ENCODE peak calls at places on chromosome 15, in eight cellular contexts. K is RPMI7951; Z is COR-L47; H is RPMI8226; L is kidney tubule cell; E is stimulated activated CD4-positive, alpha-beta T cell treated with anti-CD3 and anti-CD28 coated beads, Interleukin-2, amount 100 ng/mL, for 48 hours; R is DMS153; O is DMS 273 treated with DMSO at 0.1 percent for 48 hours. P is an unnamed sample.

GRCh38 chr15:84947947-84948830 is 33.5 kb upstream of the PDE8A start:
- DNase-seq in K (peak), L (peak), Z (no peak), H (no peak), R (no peak), E (no peak), O (no peak), P (no peak)

GRCh38 chr15:92715753-92716152 is 60.2 kb upstream of the FAM174B start:
- DNase-seq in L (no peak), H (no peak), E (no peak), O (no peak), Z (no peak), R (no peak), K (peak), P (no peak)

GRCh38 chr15:44286814-44287555 is 1.5 kb upstream of the GOLM2 start:
- DNase-seq in K (no peak), L (peak), Z (no peak), R (no peak), O (no peak), H (no peak), E (no peak), P (no peak)

GRCh38 chr15:95664435-95664834 is 666.1 kb upstream of the NR2F2 start:
- DNase-seq in Z (no peak), H (no peak), L (no peak), K (peak), O (no peak), R (no peak), E (no peak), P (no peak)

GRCh38 chr15:57518779-57519410 is 72.8 kb upstream of the MYZAP start:
- DNase-seq in Z (no peak), L (no peak), K (no peak), H (no peak), R (no peak), O (no peak), E (no peak), P (no peak)

GRCh38 chr15:85704021-85704420 is 90.7 kb downstream of the KLHL25 start:
- DNase-seq in E (no peak), L (peak), O (no peak), R (no peak), K (peak), H (no peak), Z (no peak), P (no peak)

GRCh38 chr15:91289324-91289723 is 189.3 kb downstream of the SV2B start:
- DNase-seq in O (no peak), Z (no peak), H (peak), L (no peak), R (no peak), K (no peak), E (no peak), P (no peak)

GRCh38 chr15:31455499-31455898 is 128.9 kb downstream of the KLF13 start:
- DNase-seq in R (no peak), O (no peak), Z (no peak), L (no peak), H (no peak), K (no peak), E (no peak), P (no peak)

GRCh38 chr15:55820043-55820442 is 77.1 kb upstream of the PRTG start:
- DNase-seq in Z (no peak), E (no peak), R (no peak), K (no peak), H (no peak), L (no peak), O (no peak), P (no peak)

GRCh38 chr15:26050979-26051378 is 187.9 kb upstream of the ATP10A start:
- DNase-seq in R (no peak), Z (no peak), K (no peak), O (peak), H (no peak), E (no peak), L (no peak), P (no peak)

GRCh38 chr15:34726407-34727100 is 28.2 kb downstream of the GJD2 start:
- DNase-seq in E (no peak), K (no peak), L (peak), H (no peak), R (no peak), Z (no peak), O (no peak), P (no peak)

GRCh38 chr15:90101130-90101968 is 919 bp downstream of the IDH2 start:
- DNase-seq in R (no peak), K (peak), Z (peak), E (no peak), O (no peak), H (peak), L (peak), P (peak)

GRCh38 chr15:34001536-34001935 is 33.2 kb downstream of the CHRM5 start:
- DNase-seq in E (no peak), R (no peak), H (no peak), Z (no peak), L (no peak), K (no peak), O (no peak), P (no peak)

GRCh38 chr15:58520936-58521292 is 89.1 kb downstream of the LIPC start:
- DNase-seq in O (no peak), E (no peak), L (no peak), H (no peak), Z (no peak), R (no peak), K (no peak), P (no peak)

GRCh38 chr15:73127302-73127936 is 75.2 kb downstream of the NEO1 start:
- DNase-seq in K (peak), Z (peak), O (no peak), E (peak), R (no peak), L (peak), H (peak), P (peak)

GRCh38 chr15:91866371-91866905 is 12.9 kb downstream of the SLCO3A1 start:
- DNase-seq in L (peak), H (peak), R (no peak), E (no peak), K (peak), Z (no peak), O (peak), P (no peak)

GRCh38 chr15:41499109-41499851 is 5.6 kb downstream of the ITPKA start:
- DNase-seq in E (no peak), L (no peak), K (no peak), R (no peak), O (no peak), Z (no peak), H (no peak), P (no peak)

GRCh38 chr15:66931768-66932633 is 133.4 kb upstream of the SMAD3 start:
- DNase-seq in L (peak), H (no peak), Z (no peak), K (peak), E (no peak), R (peak), O (no peak), P (no peak)

GRCh38 chr15:91032919-91033803 is 10.8 kb upstream of the VPS33B start:
- DNase-seq in O (no peak), H (peak), R (peak), L (peak), E (peak), Z (peak), K (no peak), P (peak)

GRCh38 chr15:39131605-39132004 is 449.3 kb upstream of the THBS1 start:
- DNase-seq in E (no peak), O (no peak), L (peak), Z (no peak), K (peak), H (no peak), R (no peak), P (no peak)

GRCh38 chr15:64571857-64572291 is 111.5 kb downstream of the ZNF609 start:
- DNase-seq in O (no peak), E (no peak), R (no peak), Z (no peak), K (no peak), H (peak), L (peak), P (peak)

GRCh38 chr15:41323611-41324010 is 8.8 kb downstream of the OIP5 start:
- DNase-seq in Z (no peak), O (no peak), K (no peak), L (no peak), H (no peak), R (no peak), E (no peak), P (no peak)

GRCh38 chr15:74320358-74321247 is 46.8 kb downstream of the CYP11A1 start:
- DNase-seq in O (no peak), H (peak), K (peak), E (peak), R (peak), L (peak), Z (peak), P (peak)

GRCh38 chr15:91522609-91523332 is 330.7 kb upstream of the SLCO3A1 start:
- DNase-seq in E (no peak), H (no peak), Z (peak), K (peak), O (peak), L (peak), R (no peak), P (no peak)

GRCh38 chr15:25743160-25743908 is 119.8 kb downstream of the ATP10A start:
- DNase-seq in L (no peak), K (no peak), R (no peak), H (no peak), E (no peak), Z (no peak), O (no peak), P (no peak)

GRCh38 chr15:66484539-66485112 is 12.9 kb downstream of the SNAPC5 start:
- DNase-seq in L (no peak), E (no peak), Z (no peak), H (no peak), O (no peak), R (no peak), K (no peak), P (no peak)

GRCh38 chr15:44312108-44312507 is 23.6 kb downstream of the GOLM2 start:
- DNase-seq in L (no peak), O (no peak), Z (no peak), H (no peak), R (no peak), E (no peak), K (no peak), P (no peak)

P was measured in GM13976.